ENCODE peak calls at places on chromosomes 7 and 10, in six cellular contexts. G is erythroblast; J is activated CD4-positive, CD25-positive, alpha-beta regulatory T cell; X is progenitor cell of endocrine pancreas; K is sciatic nerve; H is astrocyte of the spinal cord. E is an unnamed sample.

GRCh38 chr10:61257956-61258496 is 195.2 kb downstream of the TMEM26 start:
- DNase-seq in X (no peak), H (no peak), G (no peak), J (no peak), K (no peak), E (no peak)

GRCh38 chr7:24718977-24719491 is 38.2 kb downstream of the GSDME start:
- DNase-seq in H (no peak), J (no peak), X (no peak), K (no peak), G (no peak), E (no peak)

GRCh38 chr10:57897611-57898010 is 370.1 kb downstream of the IPMK start:
- DNase-seq in J (no peak), K (no peak), X (no peak), G (no peak), H (no peak), E (no peak)

GRCh38 chr10:49313501-49314070 is 14.6 kb downstream of the C10orf71 start:
- DNase-seq in G (no peak), K (no peak), H (no peak), J (no peak), X (no peak), E (peak)

GRCh38 chr7:150444674-150445365 is 5.6 kb upstream of the GIMAP8 start:
- DNase-seq in G (no peak), K (no peak), X (no peak), J (no peak), H (no peak), E (no peak)

GRCh38 chr7:47386273-47386820 is 195.6 kb downstream of the TNS3 start:
- DNase-seq in K (no peak), G (no peak), H (no peak), J (no peak), X (no peak), E (no peak)

GRCh38 chr7:128906001-128906765 is 4.3 kb downstream of the KCP start:
- DNase-seq in G (no peak), H (no peak), K (peak), X (no peak), J (no peak), E (no peak)

GRCh38 chr10:27513451-27514191 is 9.5 kb downstream of the RAB18 start:
- DNase-seq in H (peak), K (no peak), X (no peak), G (no peak), J (no peak), E (peak)

GRCh38 chr7:143331179-143331825 is 15.4 kb downstream of the CLCN1 start:
- DNase-seq in J (no peak), G (no peak), H (peak), X (no peak), K (no peak), E (peak)

GRCh38 chr10:44068716-44069482 is 316.0 kb downstream of the CXCL12 start:
- DNase-seq in H (no peak), G (no peak), X (no peak), K (no peak), J (no peak), E (peak)

GRCh38 chr7:47572101-47572460 is 9.8 kb downstream of the TNS3 start:
- DNase-seq in X (no peak), G (no peak), K (no peak), J (no peak), H (no peak), E (no peak)

GRCh38 chr7:76077435-76077834 is 29.5 kb downstream of the MDH2 start:
- DNase-seq in J (no peak), K (no peak), G (no peak), X (no peak), H (no peak), E (no peak)

GRCh38 chr7:120920588-120920987 is 30.0 kb upstream of the ING3 start:
- DNase-seq in K (no peak), H (no peak), G (no peak), X (no peak), J (no peak), E (no peak)

GRCh38 chr7:106345421-106346166 is 60.8 kb upstream of the NAMPT start:
- DNase-seq in X (no peak), J (no peak), H (peak), K (no peak), G (no peak), E (peak)

GRCh38 chr7:121689749-121690148 is 183.2 kb upstream of the PTPRZ1 start:
- DNase-seq in H (no peak), K (no peak), G (no peak), J (no peak), X (no peak), E (no peak)

GRCh38 chr10:20768849-20769248 is 128.3 kb downstream of the NEBL start:
- DNase-seq in K (no peak), H (peak), J (no peak), G (peak), X (no peak), E (peak)

GRCh38 chr10:120308590-120308989 is 148.4 kb upstream of the PLPP4 start:
- DNase-seq in X (no peak), H (no peak), G (no peak), J (no peak), K (no peak), E (no peak)

GRCh38 chr7:123727071-123727837 is 21.5 kb downstream of the WASL start:
- DNase-seq in H (peak), K (no peak), G (no peak), J (no peak), X (no peak), E (peak)

GRCh38 chr7:113521468-113521867 is 397.3 kb downstream of the PPP1R3A start:
- DNase-seq in G (no peak), J (no peak), K (no peak), H (peak), X (no peak), E (no peak)

GRCh38 chr10:23918839-23919238 is 290.1 kb upstream of the KIAA1217 start:
- DNase-seq in H (no peak), K (no peak), J (no peak), X (no peak), G (no peak), E (no peak)

GRCh38 chr7:84336303-84336702 is 141.7 kb upstream of the SEMA3A start:
- DNase-seq in H (peak), G (no peak), X (no peak), K (no peak), J (no peak), E (peak)

GRCh38 chr7:105352018-105352612 is 36.6 kb downstream of the SRPK2 start:
- DNase-seq in G (peak), K (peak), H (peak), J (peak), X (no peak), E (peak)

GRCh38 chr7:12571691-12572090 is 1.2 kb downstream of the SCIN start:
- DNase-seq in J (no peak), G (no peak), H (no peak), X (no peak), K (no peak), E (no peak)

GRCh38 chr7:96826089-96826488 is 116.4 kb upstream of the SEM1 start:
- DNase-seq in K (no peak), G (no peak), X (no peak), H (no peak), J (no peak), E (peak)

GRCh38 chr7:107846324-107846723 is 43.3 kb upstream of the SLC26A3 start:
- DNase-seq in H (no peak), X (no peak), G (no peak), J (no peak), K (no peak), E (no peak)